ENCODE peak calls at places on chromosomes 3 and 15, in ten cellular contexts. X is AG04449; C is sigmoid colon; Y is foreskin fibroblast; P is activated CD4-positive, alpha-beta T cell treated with anti-CD3 and anti-CD28 coated beads, Interleukin-2, amount 10 ng/mL, durations not matched to agents 7 days and 5 days; N is HS-27A; Z is T-cell; A is mesendoderm; W is EL; J is Calu3. K is an unnamed sample.

GRCh38 chr15:78065284-78065872 is 12.1 kb downstream of the TBC1D2B start:
- DNase-seq in X (peak), C (peak), Y (peak), P (no peak), N (peak), Z (no peak), A (peak), W (peak), J (no peak), K (peak)

GRCh38 chr3:11720220-11721113 is 76.8 kb upstream of the VGLL4 start:
- DNase-seq in X (no peak), C (peak), Y (peak), P (peak), N (peak), Z (peak), A (peak), W (peak), J (peak), K (peak)

GRCh38 chr3:148023994-148024393 is 614.8 kb downstream of the ZIC1 start:
- DNase-seq in X (peak), C (peak), Y (peak), P (no peak), N (no peak), Z (no peak), A (no peak), W (peak), J (no peak), K (no peak)

GRCh38 chr15:96123630-96124187 is 206.8 kb upstream of the NR2F2 start:
- DNase-seq in X (no peak), C (no peak), Y (peak), P (no peak), N (no peak), Z (no peak), A (no peak), W (no peak), J (no peak), K (no peak)

GRCh38 chr3:12545473-12545791 is at the start of gene MKRN2OS:
- DNase-seq in X (no peak), C (no peak), Y (no peak), P (no peak), N (no peak), Z (no peak), A (peak), W (no peak), J (peak), K (no peak)

GRCh38 chr15:82999905-83000671 is 11.4 kb downstream of the C15orf40 start:
- DNase-seq in X (no peak), C (no peak), Y (peak), P (peak), N (peak), Z (peak), A (peak), W (peak), J (peak), K (peak)

GRCh38 chr3:13427662-13428603 is 7.8 kb upstream of the NUP210 start:
- DNase-seq in X (no peak), C (no peak), Y (no peak), P (peak), N (no peak), Z (peak), A (no peak), W (no peak), J (no peak), K (no peak)

GRCh38 chr3:71309342-71309741 is 274.2 kb downstream of the FOXP1 start:
- DNase-seq in X (no peak), C (no peak), Y (peak), P (peak), N (no peak), Z (peak), A (no peak), W (peak), J (no peak), K (no peak)